ENCODE peak calls at places on chromosomes 12 and 14, in nine cellular contexts. T is IMR-90, M is mucosa of descending colon, D is right lobe of liver, O is mesothelial cell of epicardium, N is tibial artery, J is RWPE1, I is cardiac muscle cell, Y is heart left ventricle. H is an unnamed sample.
A peak's percentile ranks its signal among the peaks of the same experiment; 100 is the strongest.

GRCh38 chr12:21910642-21911041 is 30.6 kb downstream of the ABCC9 start:
- DNase-seq in M (no peak), O (no peak), N (no peak), J (no peak), Y (no peak), T (no peak), D (no peak), I (no peak), H (no peak)

GRCh38 chr14:50667491-50668007 is 557 bp downstream of the SAV1 start:
- DNase-seq in N (no peak), M (peak; percentile 72), D (no peak), O (no peak), I (no peak), Y (peak; percentile 37), T (no peak), J (no peak), H (no peak)

GRCh38 chr12:80988986-80989385 is 51.3 kb upstream of the LIN7A start:
- DNase-seq in J (no peak), O (no peak), T (no peak), M (no peak), Y (no peak), N (no peak), I (no peak), D (no peak), H (no peak)

GRCh38 chr14:80202888-80203562 is 8.3 kb downstream of the DIO2 start:
- DNase-seq in D (no peak), T (no peak), M (peak; percentile 35), I (no peak), O (no peak), Y (no peak), N (no peak), J (no peak), H (no peak)

GRCh38 chr12:93377252-93377542 is 528 bp upstream of the NUDT4 start:
- DNase-seq in M (no peak), T (no peak), N (no peak), O (no peak), J (no peak), I (no peak), D (no peak), Y (no peak), H (no peak)

GRCh38 chr12:26271024-26271423 is 75.7 kb downstream of the SSPN start:
- DNase-seq in M (no peak), Y (no peak), T (peak; percentile 50), D (no peak), O (no peak), J (no peak), I (no peak), N (no peak), H (no peak)

GRCh38 chr12:94710933-94711332 is 60.6 kb upstream of the TMCC3 start:
- DNase-seq in T (peak; percentile 4), D (no peak), Y (no peak), M (peak; percentile 35), I (peak; percentile 26), N (no peak), O (no peak), J (no peak), H (no peak)

GRCh38 chr12:71057330-71057729 is 100.5 kb downstream of the TSPAN8 start:
- DNase-seq in T (no peak), M (no peak), N (no peak), Y (no peak), J (no peak), D (no peak), I (no peak), O (no peak), H (no peak)

GRCh38 chr14:92573761-92574498 is 60.3 kb downstream of the RIN3 start:
- DNase-seq in I (no peak), N (no peak), M (no peak), O (no peak), D (no peak), Y (no peak), T (no peak), J (no peak), H (no peak)

GRCh38 chr14:99735189-99736135 is 51.4 kb downstream of the CYP46A1 start:
- DNase-seq in Y (no peak), N (peak; percentile 12), I (no peak), M (peak; percentile 16), T (no peak), O (peak; percentile 1), D (peak; percentile 8), J (no peak), H (no peak)

GRCh38 chr14:99467338-99468075 is 13.2 kb downstream of the SETD3 start:
- DNase-seq in D (no peak), J (no peak), M (no peak), O (no peak), Y (no peak), I (peak; percentile 74), T (no peak), N (no peak), H (no peak)

GRCh38 chr12:65681226-65681625 is 143.1 kb upstream of the HMGA2 start:
- DNase-seq in O (no peak), I (no peak), J (no peak), D (no peak), N (no peak), Y (no peak), T (peak; percentile 54), M (no peak), H (no peak)

GRCh38 chr12:4286228-4286627 is 12.7 kb downstream of the CCND2 start:
- DNase-seq in I (no peak), O (no peak), T (no peak), D (no peak), N (no peak), Y (no peak), J (no peak), M (no peak), H (no peak)

GRCh38 chr12:110704750-110705149 is 15.8 kb upstream of the HVCN1 start:
- DNase-seq in J (peak; percentile 24), M (no peak), I (no peak), Y (no peak), O (no peak), D (peak; percentile 35), N (no peak), T (no peak), H (no peak)
- TF ChIP-seq CTCF in J (no peak), M (no peak), I (peak; percentile 20), Y (no peak), O (no peak), D (peak; percentile 52), N (no peak), T (no peak), H (peak; percentile 47)

DNA sequence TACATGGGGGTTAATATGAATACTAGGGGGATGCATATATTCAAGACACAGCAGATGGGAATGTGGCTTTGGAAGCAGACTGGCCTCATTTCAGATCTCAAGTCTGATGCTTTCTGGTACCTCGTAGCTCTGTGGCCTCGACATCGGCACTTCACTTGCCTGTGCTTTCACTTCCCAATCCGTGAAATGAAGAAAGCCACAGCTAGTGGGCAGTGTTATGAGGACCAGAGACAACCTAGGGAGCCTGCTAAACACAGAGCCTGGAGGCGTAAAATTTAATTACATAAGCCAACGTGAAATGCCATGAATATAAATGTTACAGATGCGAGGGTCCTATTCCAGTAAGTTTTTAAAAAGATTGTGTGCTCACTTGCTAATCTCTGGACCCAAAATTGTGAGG is 286.0 kb downstream of the TMEM132D start:
- DNase-seq in D (no peak), N (no peak), T (no peak), I (no peak), Y (no peak), O (no peak), J (no peak), M (no peak), H (no peak)
- TF ChIP-seq CTCF in D (no peak), N (no peak), T (no peak), I (no peak), Y (no peak), O (no peak), J (no peak), M (no peak), H (no peak)

DNA sequence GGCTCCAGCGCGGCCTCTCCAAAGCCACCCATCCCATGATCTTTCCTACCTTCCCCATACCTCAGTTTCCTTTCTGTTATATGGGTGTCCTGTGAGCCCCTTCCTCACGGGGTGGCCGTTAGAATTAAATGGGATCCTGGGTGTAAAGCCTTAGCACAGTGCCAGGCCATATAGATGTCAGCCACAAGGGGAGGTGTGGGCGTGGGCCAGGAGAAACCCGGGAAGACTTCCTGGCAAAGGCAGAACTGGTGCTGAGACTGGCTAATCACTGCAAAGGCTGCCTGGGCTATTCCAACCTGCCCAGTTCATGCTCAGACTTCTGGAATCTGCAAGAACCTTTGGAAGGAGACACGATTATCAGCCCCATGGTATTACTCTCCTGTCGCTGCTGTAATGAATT is 11.0 kb upstream of the NCOR2 start:
- DNase-seq in N (no peak), D (no peak), O (no peak), I (no peak), M (no peak), T (no peak), J (no peak), Y (no peak), H (no peak)
- TF ChIP-seq CTCF in N (no peak), D (no peak), O (no peak), I (no peak), M (no peak), T (no peak), J (no peak), Y (no peak), H (peak; percentile 59)

GRCh38 chr12:42236017-42236416 is 2.0 kb downstream of the YAF2 start:
- DNase-seq in O (no peak), M (no peak), T (no peak), Y (no peak), I (no peak), D (no peak), J (no peak), N (no peak), H (no peak)

GRCh38 chr12:42238240-42239140 is at the start of gene YAF2:
- DNase-seq in D (peak; percentile 95), M (peak; percentile 92), Y (peak; percentile 94), O (peak; percentile 88), J (peak; percentile 84), N (peak; percentile 90), T (peak; percentile 85), I (peak; percentile 95), H (no peak)

GRCh38 chr12:42237853-42238239 is 202 bp downstream of the YAF2 start:
- DNase-seq in T (no peak), Y (no peak), J (peak; percentile 12), I (no peak), N (no peak), M (no peak), O (no peak), D (no peak), H (no peak)

GRCh38 chr12:42235426-42235825 is 2.6 kb downstream of the YAF2 start:
- DNase-seq in T (no peak), Y (peak; percentile 27), N (peak; percentile 55), D (no peak), J (no peak), O (no peak), I (no peak), M (no peak), H (no peak)

DNA sequence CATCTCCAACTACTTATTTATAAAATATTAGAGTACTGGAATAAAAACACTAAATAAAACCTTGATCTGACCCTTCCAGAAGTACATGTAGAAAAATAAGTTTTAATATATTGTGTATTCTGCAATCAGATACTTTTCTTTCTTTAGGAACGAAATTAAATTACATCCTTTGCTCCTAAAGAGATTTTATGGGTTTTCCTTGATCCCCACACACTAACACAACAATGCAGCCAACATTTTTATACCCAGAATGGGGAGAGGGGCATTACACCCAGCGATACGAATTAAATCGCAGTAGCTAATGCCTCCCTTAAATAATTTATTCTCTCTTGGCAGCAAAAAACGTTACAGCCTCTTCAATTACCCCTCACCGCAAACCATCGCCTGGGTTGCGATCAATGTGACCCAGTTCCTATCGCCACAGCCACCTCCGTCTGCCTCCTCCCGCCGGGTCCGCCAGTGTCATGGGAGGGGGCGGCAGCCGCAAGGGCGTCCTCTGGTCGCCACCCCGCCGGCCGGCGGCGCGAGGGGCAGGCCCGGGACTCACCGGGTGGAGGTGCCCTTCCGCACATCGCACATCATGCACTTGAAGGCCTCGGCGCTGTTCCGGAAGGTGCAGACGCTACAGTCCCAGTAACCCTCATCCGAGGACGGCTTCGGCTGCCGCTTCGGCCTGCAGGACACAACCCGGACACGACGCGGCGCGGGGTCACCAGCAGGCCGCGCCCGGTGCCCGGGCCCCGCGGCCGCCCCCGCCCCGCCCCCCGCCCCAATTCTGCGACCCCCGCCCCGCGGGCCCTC is 796 bp downstream of the YAF2 start:
- DNase-seq in J (peak; percentile 50), N (peak; percentile 55), I (peak; percentile 89), Y (peak; percentile 89), T (peak; percentile 75), O (peak; percentile 43), M (peak; percentile 83), D (peak; percentile 81), H (no peak)
- TF ChIP-seq CTCF in J (peak; percentile 70), N (peak; percentile 30), I (peak; percentile 49), Y (peak; percentile 44), T (peak; percentile 45), O (no peak), M (peak; percentile 30), D (peak; percentile 39), H (peak; percentile 71)

H was measured in keratinocyte.